ENCODE peak calls at places on chromosomes 16 and 17, in four cellular contexts. R is activated T-helper 2 cell treated with anti-CD3 and anti-CD28 coated beads, Interferon-gamma antibody, Interleukin-2, Interleukin-4, amounts not matched to agents 10 μg/mL and 5 μg/mL and 100 μg/mL, durations not matched to agents 14 hours and 24 hours and 36 hours; K is HEK293T; B is myocyte. N is an unnamed sample.

GRCh38 chr16:81008151-81008789 is 1.3 kb downstream of the CENPN start:
- DNase-seq in K (no peak), R (no peak), B (no peak), N (no peak)

GRCh38 chr17:27352481-27353460 is 58.9 kb downstream of the WSB1 start:
- DNase-seq in B (no peak), R (no peak), K (no peak), N (no peak)

GRCh38 chr17:50501054-50501453 is 7.2 kb upstream of the MYCBPAP start:
- DNase-seq in B (peak; percentile 39), R (no peak), K (no peak), N (no peak)

GRCh38 chr16:86598607-86599318 is 20.4 kb downstream of the FOXL1 start:
- DNase-seq in B (no peak), K (no peak), R (no peak), N (no peak)

GRCh38 chr16:1333149-1333812 is at the start of gene BAIAP3:
- DNase-seq in R (peak; percentile 40), K (peak; percentile 86), B (no peak), N (peak; percentile 74)

GRCh38 chr17:69757794-69758430 is 317.1 kb upstream of the KCNJ16 start:
- DNase-seq in K (no peak), R (no peak), B (peak; percentile 37), N (no peak)

GRCh38 chr16:48542020-48542473 is 67.9 kb downstream of the N4BP1 start:
- DNase-seq in K (peak; percentile 35), B (peak; percentile 78), R (no peak), N (peak; percentile 54)

GRCh38 chr17:83067718-83068261 is 11.6 kb upstream of the METRNL start:
- DNase-seq in R (no peak), B (no peak), K (peak; percentile 46), N (no peak)

GRCh38 chr17:73482674-73483293 is 161.5 kb downstream of the SDK2 start:
- DNase-seq in B (no peak), R (no peak), K (no peak), N (no peak)

GRCh38 chr17:81153340-81153803 is 11.9 kb upstream of the PVALEF start:
- DNase-seq in K (no peak), B (peak; percentile 70), R (no peak), N (no peak)

GRCh38 chr16:87126403-87127025 is 190.7 kb downstream of the C16orf95 start:
- DNase-seq in R (no peak), K (no peak), B (no peak), N (no peak)

GRCh38 chr17:47913050-47913449 is 17.0 kb downstream of the SP2 start:
- DNase-seq in B (no peak), K (no peak), R (no peak), N (no peak)

GRCh38 chr17:29585080-29585751 is 4.2 kb downstream of the GIT1 start:
- DNase-seq in B (no peak), K (no peak), R (no peak), N (peak; percentile 53)

GRCh38 chr16:75244844-75245758 is 6.3 kb downstream of the BCAR1 start:
- DNase-seq in B (peak; percentile 98), K (no peak), R (no peak), N (peak; percentile 79)

GRCh38 chr17:36592316-36592710 is 634 bp downstream of the DHRS11 start:
- DNase-seq in K (no peak), B (peak; percentile 24), R (no peak), N (peak; percentile 28)

GRCh38 chr16:2149630-2150417 is 1.4 kb downstream of the RAB26 start:
- DNase-seq in K (no peak), B (no peak), R (no peak), N (no peak)

GRCh38 chr17:42700890-42701289 is 18.6 kb downstream of the CNTNAP1 start:
- DNase-seq in R (no peak), K (no peak), B (no peak), N (no peak)

GRCh38 chr17:8826808-8827435 is 27.8 kb upstream of the MFSD6L start:
- DNase-seq in R (peak; percentile 6), K (peak; percentile 3), B (no peak), N (no peak)

GRCh38 chr17:48497103-48497502 is 33.7 kb downstream of the HOXB1 start:
- DNase-seq in R (no peak), K (no peak), B (peak; percentile 63), N (no peak)

GRCh38 chr16:24970708-24971107 is 44.5 kb downstream of the ARHGAP17 start:
- DNase-seq in B (no peak), K (no peak), R (no peak), N (no peak)

GRCh38 chr17:72816406-72816805 is 276.1 kb downstream of the SLC39A11 start:
- DNase-seq in B (no peak), K (no peak), R (no peak), N (no peak)

GRCh38 chr16:55842369-55843104 is 9.6 kb upstream of the CES1 start:
- DNase-seq in K (peak; percentile 52), R (no peak), B (peak; percentile 56), N (peak; percentile 34)

GRCh38 chr17:75084039-75084660 is 3.6 kb upstream of the SLC16A5 start:
- DNase-seq in B (no peak), K (no peak), R (no peak), N (no peak)

GRCh38 chr17:2949469-2950044 is 113.8 kb downstream of the OR1D5 start:
- DNase-seq in R (no peak), K (no peak), B (peak; percentile 75), N (no peak)

GRCh38 chr17:31573047-31573446 is 181.6 kb downstream of the RAB11FIP4 start:
- DNase-seq in B (no peak), K (no peak), R (no peak), N (no peak)

N was measured in endothelial cell.